ENCODE peak calls at places on chromosomes 3 and 15, in ten cellular contexts. M is LHCN-M2; J is AG09319; I is T-helper 9 cell; Q is cardiac fibroblast; T is A549; Z is hypothalamus; B is fibroblast of pulmonary artery; V is NB4; K is naive thymus-derived CD4-positive, alpha-beta T cell. D is an unnamed sample.
A peak's percentile ranks its signal among the peaks of the same experiment; 100 is the strongest.

GRCh38 chr3:73094951-73095350 is 33.5 kb downstream of the EBLN2 start:
- DNase-seq in M (no peak), J (no peak), I (no peak), Q (no peak), T (no peak), Z (no peak), B (no peak), V (peak; percentile 94), K (no peak), D (no peak)

GRCh38 chr15:93029613-93030429 is 59.2 kb downstream of the RGMA start:
- DNase-seq in M (peak; percentile 67), J (no peak), I (no peak), Q (peak; percentile 44), T (no peak), Z (no peak), B (peak; percentile 29), V (no peak), K (no peak), D (no peak)

GRCh38 chr3:28915711-28916481 is 365.0 kb upstream of the RBMS3 start:
- DNase-seq in M (peak; percentile 59), J (peak; percentile 22), I (no peak), Q (peak; percentile 77), T (peak; percentile 59), Z (no peak), B (peak; percentile 82), V (peak; percentile 5), K (no peak), D (no peak)

GRCh38 chr15:101795455-101795854 is 7.9 kb upstream of the OR4F6 start:
- DNase-seq in M (peak; percentile 78), J (peak; percentile 42), I (no peak), Q (peak; percentile 70), T (no peak), Z (no peak), B (peak; percentile 44), V (no peak), K (no peak), D (no peak)

GRCh38 chr15:60910202-60910601 is 318.9 kb downstream of the RORA start:
- DNase-seq in M (no peak), J (no peak), I (no peak), Q (no peak), T (no peak), Z (no peak), B (no peak), V (no peak), K (no peak), D (no peak)

GRCh38 chr15:81303241-81304225 is 20.4 kb downstream of the STARD5 start:
- DNase-seq in M (no peak), J (no peak), I (no peak), Q (peak; percentile 6), T (no peak), Z (no peak), B (peak; percentile 37), V (peak; percentile 45), K (peak; percentile 67), D (no peak)

GRCh38 chr3:132803889-132804288 is 81.7 kb upstream of the NPHP3 start:
- DNase-seq in M (peak; percentile 53), J (no peak), I (no peak), Q (no peak), T (no peak), Z (no peak), B (no peak), V (peak; percentile 11), K (no peak), D (no peak)

GRCh38 chr3:124256156-124256555 is 264.2 kb upstream of the ROPN1 start:
- DNase-seq in M (no peak), J (no peak), I (no peak), Q (no peak), T (no peak), Z (no peak), B (no peak), V (no peak), K (no peak), D (no peak)

GRCh38 chr3:45938858-45939257 is 4.4 kb upstream of the CXCR6 start:
- DNase-seq in M (peak; percentile 88), J (peak; percentile 86), I (peak; percentile 75), Q (peak; percentile 94), T (peak; percentile 80), Z (peak; percentile 50), B (peak; percentile 95), V (peak; percentile 91), K (peak; percentile 80), D (peak; percentile 85)

GRCh38 chr3:187210555-187211327 is 13.5 kb downstream of the RTP1 start:
- DNase-seq in M (peak; percentile 9), J (peak; percentile 57), I (no peak), Q (peak; percentile 24), T (no peak), Z (no peak), B (peak; percentile 63), V (no peak), K (no peak), D (no peak)

GRCh38 chr3:72679540-72680198 is 168.6 kb downstream of the SHQ1 start:
- DNase-seq in M (peak; percentile 89), J (no peak), I (no peak), Q (peak; percentile 30), T (no peak), Z (no peak), B (no peak), V (no peak), K (no peak), D (peak; percentile 73)

GRCh38 chr3:43729707-43730399 is 39.1 kb downstream of the ABHD5 start:
- DNase-seq in M (no peak), J (no peak), I (no peak), Q (no peak), T (no peak), Z (no peak), B (no peak), V (no peak), K (no peak), D (no peak)

GRCh38 chr15:45648521-45649200 is 13.8 kb downstream of the SQOR start:
- DNase-seq in M (peak; percentile 70), J (no peak), I (no peak), Q (peak; percentile 87), T (peak; percentile 42), Z (no peak), B (peak; percentile 61), V (no peak), K (no peak), D (peak; percentile 15)

GRCh38 chr3:141336672-141337522 is 31.4 kb upstream of the ZBTB38 start:
- DNase-seq in M (peak; percentile 91), J (peak; percentile 15), I (no peak), Q (peak; percentile 97), T (peak; percentile 65), Z (no peak), B (peak; percentile 93), V (peak; percentile 43), K (no peak), D (peak; percentile 17)

GRCh38 chr3:66165679-66166078 is 55.1 kb upstream of the SLC25A26 start:
- DNase-seq in M (no peak), J (no peak), I (no peak), Q (no peak), T (no peak), Z (no peak), B (no peak), V (no peak), K (no peak), D (no peak)

GRCh38 chr15:36271048-36271447 is 308.4 kb upstream of the CDIN1 start:
- DNase-seq in M (no peak), J (no peak), I (no peak), Q (no peak), T (no peak), Z (no peak), B (no peak), V (no peak), K (no peak), D (no peak)

GRCh38 chr3:45100998-45101407 is 45.2 kb downstream of the CDCP1 start:
- DNase-seq in M (peak; percentile 94), J (no peak), I (no peak), Q (peak; percentile 61), T (no peak), Z (no peak), B (peak; percentile 57), V (peak; percentile 98), K (no peak), D (no peak)

GRCh38 chr15:99306694-99307338 is 55.5 kb downstream of the LRRC28 start:
- DNase-seq in M (no peak), J (no peak), I (no peak), Q (no peak), T (no peak), Z (no peak), B (no peak), V (no peak), K (no peak), D (no peak)

GRCh38 chr3:185337231-185337816 is 25.6 kb upstream of the MAP3K13 start:
- DNase-seq in M (no peak), J (no peak), I (no peak), Q (no peak), T (peak; percentile 78), Z (no peak), B (no peak), V (no peak), K (no peak), D (no peak)

GRCh38 chr15:77819271-77819806 is 186.6 kb upstream of the LINGO1 start:
- DNase-seq in M (no peak), J (no peak), I (no peak), Q (no peak), T (no peak), Z (no peak), B (no peak), V (no peak), K (no peak), D (no peak)

GRCh38 chr3:172201136-172201989 is 162.0 kb downstream of the FNDC3B start:
- DNase-seq in M (peak; percentile 99), J (peak; percentile 77), I (no peak), Q (peak; percentile 97), T (peak; percentile 46), Z (no peak), B (peak; percentile 94), V (no peak), K (no peak), D (no peak)

GRCh38 chr15:97598353-97598798 is 362.1 kb upstream of the ARRDC4 start:
- DNase-seq in M (no peak), J (no peak), I (no peak), Q (no peak), T (no peak), Z (no peak), B (no peak), V (no peak), K (no peak), D (no peak)

GRCh38 chr3:50620846-50621245 is 3.9 kb downstream of the MAPKAPK3 start:
- DNase-seq in M (peak; percentile 50), J (no peak), I (no peak), Q (peak; percentile 9), T (no peak), Z (no peak), B (no peak), V (peak; percentile 78), K (no peak), D (peak; percentile 84)